ENCODE peak calls at places on chromosomes 4 and X, in four cellular contexts. T is K562, X is GM12878, J is HepG2. Z is an unnamed sample.

GRCh38 chr4:147674073-147674472 is 9.9 kb downstream of the PRMT9 start:
- DNase-seq in T (no peak), X (no peak), J (no peak), Z (no peak)

GRCh38 chrX:49103637-49104036 is 19.9 kb downstream of the GPKOW start:
- DNase-seq in T (no peak), X (no peak), J (peak), Z (no peak)

GRCh38 chrX:103793541-103793932 is 16.9 kb downstream of the PLP1 start:
- DNase-seq in T (no peak), X (no peak), J (no peak), Z (no peak)

GRCh38 chrX:69361286-69361926 is 142.7 kb upstream of the NALF2 start:
- DNase-seq in T (no peak), X (no peak), J (no peak), Z (no peak)

GRCh38 chr4:180434131-180434895 is 1808.9 kb upstream of the TENM3 start:
- DNase-seq in T (no peak), X (peak), J (no peak), Z (no peak)

GRCh38 chr4:133799916-133800315 is 401.7 kb downstream of the PABPC4L start:
- DNase-seq in T (no peak), X (no peak), J (no peak), Z (no peak)

GRCh38 chr4:37648084-37648817 is 37.9 kb downstream of the RELL1 start:
- DNase-seq in T (no peak), X (no peak), J (peak), Z (no peak)

GRCh38 chrX:10486373-10486772 is 134.0 kb downstream of the MID1 start:
- DNase-seq in T (no peak), X (no peak), J (no peak), Z (no peak)

GRCh38 chrX:627510-627964 is 3.1 kb upstream of the SHOX start:
- DNase-seq in T (no peak), X (no peak), J (no peak), Z (no peak)

GRCh38 chrX:45344597-45344996 is 143.9 kb upstream of the DIPK2B start:
- DNase-seq in T (no peak), X (no peak), J (no peak), Z (no peak)

GRCh38 chrX:119606508-119607389 is 525 bp upstream of the NKRF start:
- DNase-seq in T (no peak), X (no peak), J (no peak), Z (no peak)

GRCh38 chrX:136047001-136047642 is 61.9 kb downstream of the SLC9A6 start:
- DNase-seq in T (no peak), X (no peak), J (no peak), Z (no peak)

GRCh38 chr4:181650033-181650825 is 593.0 kb upstream of the TENM3 start:
- DNase-seq in T (no peak), X (no peak), J (no peak), Z (no peak)

GRCh38 chrX:143683486-143683885 is 37.1 kb downstream of the SPANXN2 start:
- DNase-seq in T (no peak), X (no peak), J (no peak), Z (no peak)
- TF ChIP-seq SP1 in T (no peak), X (no peak), J (no peak), Z (no peak)

DNA sequence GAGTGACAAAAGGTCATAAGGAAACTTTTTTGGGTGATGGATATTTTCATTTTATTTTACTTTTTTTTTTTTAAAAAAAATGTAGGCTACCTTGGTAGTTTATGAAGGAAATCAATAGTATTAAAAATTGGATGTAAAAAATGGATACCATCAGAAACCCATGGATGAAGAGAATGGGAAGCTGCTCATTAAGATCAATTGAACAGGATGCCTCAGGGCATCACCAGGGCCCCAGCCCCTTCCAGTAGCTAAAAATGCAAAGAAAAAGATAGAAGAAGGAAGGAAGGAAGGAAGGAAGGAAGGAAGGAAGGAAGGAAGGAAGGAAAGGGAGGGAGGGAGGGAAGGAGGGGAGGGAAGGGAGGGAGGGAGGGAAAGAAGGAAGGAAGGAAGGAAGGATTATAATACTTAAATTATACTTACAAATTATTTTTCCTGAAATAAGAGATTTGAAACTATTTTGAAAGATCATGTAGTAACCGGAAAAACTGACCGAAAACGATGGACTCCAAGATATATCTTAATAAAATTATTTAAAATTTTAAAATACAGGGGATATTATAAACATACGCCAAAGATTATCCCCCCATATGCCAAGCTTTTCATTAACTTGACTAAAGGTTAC is 24.1 kb downstream of the OSTC start:
- DNase-seq in T (no peak), X (no peak), J (no peak), Z (no peak)
- TF ChIP-seq TARDBP in T (no peak), X (no peak), J (no peak), Z (no peak)

GRCh38 chrX:3811331-3812311 is 98.2 kb upstream of the PRKX start:
- DNase-seq in T (peak), X (peak), J (peak), Z (peak)
- TF ChIP-seq BHLHE40 in T (no peak), X (peak), J (no peak), Z (no peak)

GRCh38 chr4:16055454-16055853 is 28.4 kb downstream of the PROM1 start:
- DNase-seq in T (no peak), X (no peak), J (no peak), Z (no peak)

GRCh38 chr4:16055937-16056336 is 27.9 kb downstream of the PROM1 start:
- DNase-seq in T (no peak), X (no peak), J (no peak), Z (no peak)

GRCh38 chr4:16052939-16053338 is 30.9 kb downstream of the PROM1 start:
- DNase-seq in T (no peak), X (no peak), J (no peak), Z (no peak)

GRCh38 chr4:16051132-16051531 is 32.7 kb downstream of the PROM1 start:
- DNase-seq in T (no peak), X (no peak), J (no peak), Z (no peak)

DNA sequence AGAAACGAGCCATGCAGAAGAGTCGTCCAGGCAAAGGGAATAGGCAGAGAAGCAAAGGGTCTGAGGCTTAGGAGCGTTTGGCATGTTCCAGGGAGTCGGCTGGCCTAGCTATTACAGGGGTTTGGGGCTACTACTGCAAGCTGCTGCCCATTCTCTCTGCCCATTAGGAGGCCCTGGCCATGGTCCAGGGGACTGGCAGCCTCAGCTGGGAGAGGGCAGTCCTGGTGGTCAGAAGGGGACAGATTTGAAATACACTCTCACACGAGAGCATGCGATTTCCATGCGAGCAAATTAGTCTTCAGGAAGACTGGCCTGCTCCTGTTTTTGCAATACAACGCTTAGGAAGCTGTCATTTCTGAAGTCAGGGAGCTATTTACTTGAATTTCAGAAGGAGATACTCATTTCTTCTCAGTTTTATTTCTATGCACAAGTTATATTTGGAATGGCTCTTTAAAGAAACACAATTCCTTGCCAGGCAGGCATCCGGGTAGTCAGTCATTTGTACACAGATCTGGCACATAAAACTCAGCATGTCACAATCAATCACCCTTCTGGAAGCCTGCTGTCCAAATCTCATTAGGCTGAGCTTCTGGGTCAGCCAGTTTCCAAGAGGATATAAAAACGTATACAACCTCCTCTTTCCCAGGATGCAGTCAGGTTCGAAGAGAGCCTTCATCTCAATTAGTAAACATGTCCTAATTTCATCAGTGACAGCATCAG is 27.0 kb downstream of the PROM1 start:
- DNase-seq in T (no peak), X (no peak), J (no peak), Z (peak)
- TF ChIP-seq SP1 in T (no peak), X (no peak), J (no peak), Z (no peak)

GRCh38 chr4:143344011-143344410 is 7.3 kb downstream of the GAB1 start:
- DNase-seq in T (no peak), X (no peak), J (no peak), Z (no peak)
- TF ChIP-seq TARDBP in T (no peak), X (no peak), J (no peak), Z (no peak)

GRCh38 chr4:1753692-1754311 is 32.5 kb downstream of the TACC3 start:
- DNase-seq in T (no peak), X (no peak), J (peak), Z (no peak)

GRCh38 chr4:1753256-1753655 is 31.9 kb downstream of the TACC3 start:
- DNase-seq in T (no peak), X (no peak), J (no peak), Z (no peak)

GRCh38 chr4:1751155-1751918 is 30.0 kb downstream of the TACC3 start:
- DNase-seq in T (no peak), X (no peak), J (no peak), Z (no peak)

GRCh38 chr4:1751919-1752283 is 30.6 kb downstream of the TACC3 start:
- DNase-seq in T (peak), X (no peak), J (peak), Z (no peak)

GRCh38 chr4:1752284-1753041 is 31.1 kb downstream of the TACC3 start:
- DNase-seq in T (peak), X (no peak), J (peak), Z (no peak)
- TF ChIP-seq BHLHE40 in T (no peak), X (no peak), J (no peak), Z (no peak)

Z was measured in HEK293T.